ENCODE peak calls at places on chromosomes 12 and 14, in four cellular contexts. W is HCT116, M is K562, Z is HepG2. F is an unnamed sample.

GRCh38 chr12:110074089-110074488 is 25.8 kb upstream of the C12orf76 start:
- DNase-seq in M (no peak), W (no peak), Z (no peak), F (no peak)

GRCh38 chr12:104991565-104992128 is 5.5 kb downstream of the NOPCHAP1 start:
- DNase-seq in W (no peak), Z (no peak), M (no peak), F (no peak)

GRCh38 chr14:76792422-76792821 is 20.3 kb downstream of the ANGEL1 start:
- DNase-seq in Z (no peak), M (no peak), W (no peak), F (no peak)

GRCh38 chr14:101965145-101965531 is 765 bp downstream of the DYNC1H1 start:
- DNase-seq in W (peak; percentile 27), Z (peak; percentile 54), M (peak; percentile 66), F (no peak)

GRCh38 chr12:117408161-117408791 is 46.9 kb upstream of the NOS1 start:
- DNase-seq in W (no peak), M (no peak), Z (no peak), F (no peak)

GRCh38 chr14:22333408-22334274 is 255.4 kb downstream of the DAD1 start:
- DNase-seq in W (peak; percentile 79), Z (peak; percentile 91), M (peak; percentile 56), F (peak; percentile 76)

GRCh38 chr12:130526813-130527212 is 189.1 kb downstream of the PIWIL1 start:
- DNase-seq in Z (peak; percentile 14), W (no peak), M (peak; percentile 47), F (no peak)

GRCh38 chr12:63937381-63938168 is 93.1 kb downstream of the SRGAP1 start:
- DNase-seq in M (no peak), W (no peak), Z (no peak), F (no peak)

GRCh38 chr12:26340649-26341048 is 145.3 kb downstream of the SSPN start:
- DNase-seq in M (no peak), W (no peak), Z (no peak), F (no peak)

GRCh38 chr14:63594455-63595372 is 47.0 kb downstream of the WDR89 start:
- DNase-seq in Z (no peak), W (no peak), M (no peak), F (no peak)

GRCh38 chr12:124756151-124756550 is 107.5 kb downstream of the SCARB1 start:
- DNase-seq in M (no peak), Z (no peak), W (no peak), F (no peak)

GRCh38 chr14:31889297-31889696 is 187.8 kb upstream of the ARHGAP5 start:
- DNase-seq in M (no peak), W (no peak), Z (no peak), F (no peak)

DNA sequence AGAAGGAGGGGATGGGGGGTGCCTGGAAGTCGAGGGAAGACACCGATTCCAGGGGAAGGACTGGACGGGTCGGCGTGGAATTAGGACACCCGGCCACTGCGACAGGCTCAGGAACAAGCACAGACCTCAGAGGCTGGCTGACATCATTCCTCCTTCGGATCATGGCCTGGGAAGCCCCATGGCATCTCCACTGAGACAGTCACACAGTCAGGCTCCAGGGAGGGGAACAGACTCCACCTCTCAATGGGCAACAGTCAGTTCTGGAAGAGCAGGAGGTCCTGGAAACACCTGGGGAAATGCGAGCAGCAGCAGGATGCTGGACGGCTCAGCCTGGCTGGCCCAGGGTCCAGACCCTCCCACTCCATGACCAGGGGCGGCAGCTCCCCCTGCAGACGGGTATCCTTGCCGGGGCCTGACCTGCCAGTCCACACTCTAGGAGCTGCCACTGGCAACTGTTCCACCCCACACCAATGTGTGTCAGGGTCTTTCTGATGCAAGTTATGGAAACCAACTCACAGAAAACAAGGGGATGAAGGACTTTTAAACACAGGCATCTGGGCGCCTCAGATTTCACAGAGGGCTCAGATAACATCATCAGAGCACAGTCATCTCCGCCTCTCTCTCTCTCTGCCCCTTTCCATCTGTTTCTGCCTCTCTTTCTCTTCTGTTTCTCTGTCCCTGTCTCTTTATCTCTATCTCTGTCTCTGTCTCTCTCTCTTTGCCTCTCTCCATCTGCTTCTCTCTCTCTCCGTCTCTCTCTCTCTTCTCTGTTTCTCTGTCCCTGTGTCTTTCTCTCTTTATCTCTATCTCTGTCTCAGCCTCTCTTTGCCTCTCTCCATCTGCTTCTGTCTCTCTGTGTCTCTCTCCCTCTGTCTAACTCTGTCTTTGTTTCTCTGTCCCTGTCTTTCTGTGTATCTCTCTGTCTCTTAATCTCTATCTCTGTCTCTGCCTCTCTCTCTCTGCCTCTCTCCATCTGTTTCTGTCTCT is 67.6 kb upstream of the FBRSL1 start:
- DNase-seq in M (no peak), W (no peak), Z (no peak), F (no peak)
- TF ChIP-seq CTCF in M (no peak), W (peak; percentile 10), Z (peak; percentile 49), F (no peak)

GRCh38 chr12:2273288-2273687 is 220.5 kb downstream of the CACNA1C start:
- DNase-seq in Z (no peak), M (no peak), W (no peak), F (no peak)

GRCh38 chr12:2276288-2276842 is 223.6 kb downstream of the CACNA1C start:
- DNase-seq in W (no peak), M (no peak), Z (no peak), F (no peak)

GRCh38 chr12:2271961-2272360 is 219.2 kb downstream of the CACNA1C start:
- DNase-seq in M (no peak), Z (no peak), W (no peak), F (no peak)

GRCh38 chr12:2274733-2275132 is 221.9 kb downstream of the CACNA1C start:
- DNase-seq in M (no peak), W (no peak), Z (no peak), F (no peak)

GRCh38 chr12:2273751-2274150 is 221.0 kb downstream of the CACNA1C start:
- DNase-seq in M (no peak), W (no peak), Z (no peak), F (no peak)
- TF ChIP-seq TCF7L2 in M (no peak), W (no peak), Z (no peak), F (no peak)

DNA sequence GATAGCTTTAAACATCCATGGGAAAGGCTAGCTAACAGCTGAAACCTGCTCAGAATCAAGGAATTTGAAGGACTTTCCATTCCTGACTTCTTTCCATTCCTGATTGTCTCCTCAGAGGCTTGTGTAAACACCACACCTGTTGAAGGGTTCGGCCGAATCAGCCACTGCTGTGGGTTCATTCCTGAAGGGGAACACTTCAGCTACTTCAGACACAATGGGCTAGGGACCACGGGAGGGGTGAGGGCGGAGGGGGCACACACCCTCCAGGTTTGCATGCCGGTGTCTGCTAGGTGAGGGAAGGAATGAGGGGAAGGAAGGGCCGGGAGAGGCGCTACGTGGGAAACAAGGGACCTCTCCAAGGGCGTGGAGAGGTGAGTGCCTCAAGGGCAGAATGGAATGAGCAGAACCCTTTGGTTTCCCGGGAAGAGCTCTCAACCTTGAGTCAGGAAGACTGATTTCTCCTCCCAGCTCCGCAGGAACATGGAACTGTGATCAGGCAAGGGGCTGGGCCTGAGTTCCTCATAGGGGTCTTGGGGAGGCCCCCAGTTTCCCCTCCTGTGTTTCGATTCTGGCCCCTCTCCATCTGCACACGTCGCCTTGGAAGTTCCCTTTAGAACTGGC is 1.4 kb downstream of the GPRC5A start:
- DNase-seq in M (no peak), W (no peak), Z (no peak), F (no peak)
- TF ChIP-seq SIN3A in M (no peak), W (no peak), Z (no peak), F (no peak)

GRCh38 chr12:132520421-132521199 is 30.7 kb downstream of the FBRSL1 start:
- DNase-seq in Z (no peak), W (no peak), M (no peak), F (no peak)
- TF ChIP-seq CTCF in Z (no peak), W (no peak), M (no peak), F (no peak)

GRCh38 chr12:14903386-14904098 is 17.9 kb upstream of the MGP start:
- DNase-seq in M (no peak), W (no peak), Z (no peak), F (no peak)

GRCh38 chr12:14900521-14901227 is 15.0 kb upstream of the MGP start:
- DNase-seq in M (no peak), Z (no peak), W (no peak), F (no peak)

GRCh38 chr12:14902465-14902864 is 16.8 kb upstream of the MGP start:
- DNase-seq in Z (no peak), W (no peak), M (no peak), F (no peak)

GRCh38 chr12:14904854-14905253 is 19.2 kb upstream of the MGP start:
- DNase-seq in M (no peak), W (no peak), Z (no peak), F (no peak)

GRCh38 chr12:14901228-14901562 is 15.5 kb upstream of the MGP start:
- DNase-seq in Z (no peak), W (no peak), M (no peak), F (no peak)
- TF ChIP-seq TCF7L2 in Z (no peak), W (no peak), M (no peak), F (no peak)

DNA sequence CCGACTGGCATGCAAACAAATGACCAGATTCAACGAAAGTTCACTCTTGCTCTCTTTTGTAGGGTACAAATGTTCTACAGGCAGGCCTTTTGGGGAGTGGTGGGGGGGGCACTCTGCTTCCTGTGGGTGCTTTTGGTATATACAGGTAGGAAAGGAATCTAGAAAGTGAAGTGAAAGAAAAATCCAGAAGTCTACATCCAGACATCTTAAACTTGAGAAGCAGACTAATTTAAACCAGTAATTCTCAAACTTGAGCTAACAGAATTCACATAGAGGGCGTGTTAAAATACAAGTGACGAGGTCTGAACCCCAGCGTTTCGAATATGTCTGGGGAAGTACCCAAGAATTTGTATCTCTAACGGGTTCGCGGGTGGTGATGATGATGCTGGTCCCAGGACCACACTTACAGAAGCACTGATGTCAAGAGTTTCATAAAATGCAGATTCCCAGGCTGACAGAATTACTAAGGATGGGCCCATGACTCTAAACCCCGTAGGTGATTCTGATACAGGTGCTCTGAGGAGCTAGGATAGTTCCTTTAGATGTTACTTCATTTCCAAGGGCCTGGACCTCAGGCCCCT is 480 bp upstream of the GPR135 start:
- DNase-seq in Z (no peak), M (no peak), W (no peak), F (no peak)
- TF ChIP-seq SIN3A in Z (no peak), M (no peak), W (no peak), F (no peak)

GRCh38 chr14:25607095-25607657 is 557.2 kb upstream of the STXBP6 start:
- DNase-seq in W (no peak), M (no peak), Z (no peak), F (no peak)
- TF ChIP-seq CTCF in W (no peak), M (no peak), Z (no peak), F (no peak)

DNA sequence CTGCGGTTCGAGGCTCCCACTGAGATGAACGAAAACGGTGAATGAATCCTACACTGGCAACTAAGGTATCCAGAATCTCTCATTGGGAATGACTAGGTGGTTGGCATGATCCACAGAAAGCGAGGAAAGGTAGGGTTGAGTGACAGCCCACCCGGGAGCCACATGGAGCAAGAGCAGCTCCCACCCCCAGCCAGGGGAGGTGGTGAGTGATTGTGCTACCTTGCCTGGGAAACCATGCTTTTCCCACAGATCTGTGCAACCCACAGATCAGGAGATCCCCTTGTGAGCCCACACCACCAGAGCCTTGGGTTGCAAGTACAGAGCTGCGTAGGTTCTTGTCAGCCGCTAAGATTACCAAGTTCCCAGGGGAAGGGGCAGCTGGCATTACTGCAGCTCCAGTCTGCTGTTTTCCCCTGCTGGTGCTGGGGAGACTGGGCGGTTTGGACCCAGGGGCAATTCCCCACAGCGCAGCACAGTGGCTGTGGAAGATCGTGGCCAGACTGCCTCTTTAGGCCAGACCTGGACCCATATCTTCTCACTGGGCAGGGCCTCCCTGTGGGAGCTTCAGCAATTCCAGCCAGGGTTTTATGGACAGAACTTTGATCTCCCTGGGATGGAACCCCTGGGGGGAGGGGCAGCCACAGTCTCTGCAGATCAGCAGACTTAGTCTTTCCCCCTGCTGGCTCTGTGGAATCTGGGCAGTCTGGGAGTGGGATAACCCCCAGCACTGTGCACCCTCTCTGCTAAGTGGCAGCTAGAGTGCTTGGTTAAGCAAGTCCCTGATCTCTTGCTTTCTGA is 44.6 kb upstream of the PPP4R3A start:
- DNase-seq in Z (peak; percentile 82), W (no peak), M (no peak), F (no peak)
- TF ChIP-seq TCF7L2 in Z (no peak), W (no peak), M (no peak), F (no peak)